ENCODE peak calls at places on chromosomes 16 and 17, in six cellular contexts. X, W, H, T, P and D are unnamed samples.
A peak's percentile ranks its signal among the peaks of the same experiment; 100 is the strongest.

GRCh38 chr17:7213895-7214299 is 5.7 kb downstream of the DLG4 start:
- DNase-seq in X (peak; percentile 56), W (peak; percentile 100), H (peak; percentile 92), T (peak; percentile 71), P (no peak), D (peak; percentile 76)

GRCh38 chr16:50547944-50548658 is at the start of gene NKD1:
- DNase-seq in X (no peak), W (peak; percentile 74), H (peak; percentile 86), T (peak; percentile 71), P (peak; percentile 70), D (peak; percentile 76)

GRCh38 chr17:56593741-56594527 is 435 bp downstream of the NOG start:
- DNase-seq in X (no peak), W (no peak), H (peak; percentile 72), T (peak; percentile 38), P (no peak), D (peak; percentile 72)

GRCh38 chr16:90035902-90036301 is 16.6 kb upstream of the DBNDD1 start:
- DNase-seq in X (no peak), W (no peak), H (no peak), T (no peak), P (no peak), D (no peak)

GRCh38 chr16:69350536-69351133 is 951 bp downstream of the TMED6 start:
- DNase-seq in X (no peak), W (no peak), H (no peak), T (no peak), P (no peak), D (no peak)

GRCh38 chr17:31476525-31477416 is 85.3 kb downstream of the RAB11FIP4 start:
- DNase-seq in X (no peak), W (no peak), H (no peak), T (no peak), P (no peak), D (no peak)

GRCh38 chr17:66123163-66123562 is 68.8 kb downstream of the CEP112 start:
- DNase-seq in X (no peak), W (no peak), H (no peak), T (no peak), P (no peak), D (no peak)

GRCh38 chr16:72536673-72537435 is 364.9 kb upstream of the PMFBP1 start:
- DNase-seq in X (no peak), W (no peak), H (no peak), T (no peak), P (no peak), D (no peak)

GRCh38 chr16:66741971-66742396 is 9.4 kb downstream of the DYNC1LI2 start:
- DNase-seq in X (no peak), W (no peak), H (no peak), T (no peak), P (no peak), D (no peak)

GRCh38 chr16:66746682-66747081 is 4.7 kb downstream of the DYNC1LI2 start:
- DNase-seq in X (no peak), W (no peak), H (no peak), T (no peak), P (no peak), D (no peak)

GRCh38 chr16:66742409-66742808 is 9.0 kb downstream of the DYNC1LI2 start:
- DNase-seq in X (no peak), W (no peak), H (no peak), T (no peak), P (no peak), D (no peak)

GRCh38 chr16:66750279-66751134 is 902 bp downstream of the DYNC1LI2 start:
- DNase-seq in X (no peak), W (no peak), H (no peak), T (no peak), P (no peak), D (no peak)

GRCh38 chr16:66746048-66746447 is 5.4 kb downstream of the DYNC1LI2 start:
- DNase-seq in X (no peak), W (no peak), H (no peak), T (no peak), P (no peak), D (no peak)
- H3K4me1 ChIP-seq in X (peaks cover 39% of the 10 kb centered on the region), W (peaks cover 4% of the 10 kb centered on the region), H (peaks cover 68% of the 10 kb centered on the region), T (no peaks in the 10 kb centered on the region), P (peaks cover 4% of the 10 kb centered on the region), D (peaks cover 7% of the 10 kb centered on the region)

DNA sequence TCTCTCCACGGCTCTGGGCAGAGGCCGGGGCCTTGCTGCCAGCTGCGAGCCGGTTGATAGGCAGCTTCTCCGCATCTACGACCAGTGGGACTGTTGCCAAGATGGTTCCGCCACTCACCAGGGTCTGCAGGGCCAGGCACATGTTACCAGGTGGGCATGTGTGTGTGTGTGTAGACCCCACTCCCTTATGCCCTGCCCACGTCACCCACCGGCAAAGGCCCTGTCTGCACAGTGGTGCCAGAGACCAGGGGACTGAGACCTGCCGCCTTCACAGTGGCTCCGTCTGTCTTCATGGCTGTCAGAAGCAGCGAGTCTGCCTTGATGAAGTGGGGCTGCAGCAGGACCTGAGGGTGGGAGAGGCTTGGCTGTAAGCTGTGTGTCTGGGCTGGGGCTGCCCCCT is 17.7 kb downstream of the SREBF1 start:
- DNase-seq in X (no peak), W (no peak), H (no peak), T (no peak), P (no peak), D (no peak)
- H3K36me3 ChIP-seq in X (peaks cover 7% of the 10 kb centered on the region), W (peaks cover 56% of the 10 kb centered on the region), H (peaks cover 21% of the 10 kb centered on the region), T (peaks cover 24% of the 10 kb centered on the region), P (no peaks in the 10 kb centered on the region), D (peaks cover 18% of the 10 kb centered on the region)

GRCh38 chr17:77325826-77326581 is 185.2 kb downstream of the SEC14L1 start:
- DNase-seq in X (no peak), W (no peak), H (peak; percentile 67), T (no peak), P (peak; percentile 34), D (no peak)
- H3K4me1 ChIP-seq in X (peaks cover 50% of the 10 kb centered on the region), W (peaks cover 20% of the 10 kb centered on the region), H (peaks cover 64% of the 10 kb centered on the region), T (peaks cover 24% of the 10 kb centered on the region), P (peaks cover 12% of the 10 kb centered on the region), D (peaks cover 41% of the 10 kb centered on the region)

GRCh38 chr16:1673424-1674151 is 4.5 kb upstream of the JPT2 start:
- DNase-seq in X (no peak), W (no peak), H (no peak), T (no peak), P (no peak), D (no peak)
- H3K36me3 ChIP-seq in X (peaks cover 65% of the 10 kb centered on the region), W (peaks cover 59% of the 10 kb centered on the region), H (peaks cover 37% of the 10 kb centered on the region), T (peaks cover 46% of the 10 kb centered on the region), P (no peaks in the 10 kb centered on the region), D (no peaks in the 10 kb centered on the region)